ENCODE peak calls at places on chromosomes 3 and 15, in six cellular contexts. J is ovary, U is heart left ventricle, V is stomach, G is H1, K is K562. O is an unnamed sample.

GRCh38 chr15:55916666-55917409 is 76.6 kb downstream of the NEDD4 start:
- DNase-seq in G (no peak), U (no peak), K (no peak), J (no peak), V (no peak), O (no peak)

GRCh38 chr15:85771781-85772445 is 22.8 kb downstream of the KLHL25 start:
- DNase-seq in J (no peak), G (no peak), K (no peak), U (no peak), V (no peak), O (peak)

GRCh38 chr15:68739390-68740075 is 81.2 kb downstream of the ANP32A start:
- DNase-seq in G (no peak), U (no peak), K (no peak), J (no peak), V (no peak), O (no peak)

GRCh38 chr3:112734171-112734570 is 93.2 kb upstream of the CCDC80 start:
- DNase-seq in J (no peak), G (no peak), U (no peak), K (no peak), V (no peak), O (no peak)

GRCh38 chr3:13883681-13884080 is 3.8 kb upstream of the WNT7A start:
- DNase-seq in K (no peak), U (no peak), J (no peak), V (no peak), G (no peak), O (no peak)

GRCh38 chr15:63915209-63915887 is 81.6 kb upstream of the HERC1 start:
- DNase-seq in K (no peak), U (no peak), J (no peak), G (no peak), V (no peak), O (no peak)

GRCh38 chr3:190926619-190927018 is 64.1 kb upstream of the GMNC start:
- DNase-seq in J (no peak), U (no peak), G (no peak), V (no peak), K (no peak), O (no peak)

GRCh38 chr3:145698749-145699148 is 462.2 kb downstream of the PLOD2 start:
- DNase-seq in V (no peak), G (no peak), K (no peak), J (no peak), U (no peak), O (no peak)

GRCh38 chr3:114770874-114771273 is 376.2 kb downstream of the ZBTB20 start:
- DNase-seq in G (no peak), K (no peak), J (no peak), U (no peak), V (no peak), O (no peak)

GRCh38 chr15:60964527-60964926 is 264.6 kb downstream of the RORA start:
- DNase-seq in G (no peak), U (no peak), J (no peak), V (no peak), K (no peak), O (no peak)

GRCh38 chr3:73094127-73094526 is 32.7 kb downstream of the EBLN2 start:
- DNase-seq in K (peak), J (no peak), V (no peak), G (no peak), U (no peak), O (no peak)

GRCh38 chr3:13346481-13347389 is 73.4 kb downstream of the NUP210 start:
- DNase-seq in G (no peak), K (no peak), U (peak), J (no peak), V (peak), O (peak)

GRCh38 chr3:10998542-10998941 is 6.0 kb downstream of the SLC6A1 start:
- DNase-seq in K (no peak), V (no peak), U (no peak), J (no peak), G (no peak), O (no peak)

GRCh38 chr3:53044371-53045106 is 1.3 kb downstream of the SFMBT1 start:
- DNase-seq in G (no peak), J (no peak), V (peak), K (peak), U (peak), O (peak)

GRCh38 chr3:139745831-139746230 is 68.1 kb upstream of the NMNAT3 start:
- DNase-seq in K (peak), U (no peak), V (no peak), G (no peak), J (no peak), O (no peak)

GRCh38 chr3:179116816-179117215 is 31.3 kb upstream of the PIK3CA start:
- DNase-seq in J (no peak), V (no peak), G (no peak), U (no peak), K (no peak), O (no peak)

GRCh38 chr3:52779411-52780297 is 2.3 kb downstream of the ITIH1 start:
- DNase-seq in J (peak), V (peak), G (no peak), K (no peak), U (no peak), O (peak)

GRCh38 chr15:86155551-86155950 is 75.9 kb downstream of the AGBL1 start:
- DNase-seq in K (no peak), U (no peak), J (no peak), G (no peak), V (no peak), O (no peak)

GRCh38 chr3:151460240-151460639 is 621 bp downstream of the IGSF10 start:
- DNase-seq in U (no peak), G (no peak), K (no peak), J (no peak), V (no peak), O (no peak)

GRCh38 chr3:187951452-187952190 is 202.3 kb upstream of the LPP start:
- DNase-seq in G (no peak), J (no peak), K (peak), V (no peak), U (no peak), O (no peak)

GRCh38 chr3:12954891-12955650 is 113.7 kb upstream of the RPL32 start:
- DNase-seq in U (peak), V (peak), J (peak), G (no peak), K (no peak), O (peak)

GRCh38 chr3:148970311-148970710 is 21.0 kb upstream of the GYG1 start:
- DNase-seq in V (no peak), J (no peak), U (no peak), G (no peak), K (no peak), O (no peak)

GRCh38 chr15:68655686-68656437 is 77.1 kb downstream of the CORO2B start:
- DNase-seq in K (no peak), U (no peak), J (peak), V (no peak), G (no peak), O (no peak)

GRCh38 chr3:160260587-160261270 is 35.5 kb downstream of the C3orf80 start:
- DNase-seq in K (no peak), G (no peak), U (no peak), V (no peak), J (no peak), O (no peak)

GRCh38 chr15:67433495-67434099 is 87.3 kb upstream of the C15orf61 start:
- DNase-seq in V (peak), U (peak), G (peak), J (peak), K (peak), O (peak)

GRCh38 chr15:68278345-68279217 is 1.0 kb downstream of the FEM1B start:
- DNase-seq in K (peak), G (no peak), U (no peak), J (no peak), V (no peak), O (no peak)

GRCh38 chr3:2544718-2545117 is 446.1 kb downstream of the CNTN4 start:
- DNase-seq in K (no peak), V (no peak), G (no peak), J (no peak), U (no peak), O (no peak)

GRCh38 chr3:158659454-158660237 is 12.8 kb downstream of the LXN start:
- DNase-seq in G (no peak), V (peak), J (peak), U (peak), K (peak), O (peak)

GRCh38 chr3:127100459-127101410 is 92.2 kb upstream of the PRR23E start:
- DNase-seq in J (no peak), G (no peak), K (no peak), U (no peak), V (no peak), O (no peak)

GRCh38 chr3:13332158-13332557 is 88.0 kb downstream of the NUP210 start:
- DNase-seq in G (no peak), K (no peak), J (no peak), U (no peak), V (peak), O (no peak)

GRCh38 chr15:45715528-45715927 is 80.7 kb downstream of the SQOR start:
- DNase-seq in V (no peak), K (no peak), G (no peak), U (no peak), J (no peak), O (no peak)

GRCh38 chr3:98906230-98906629 is 4.7 kb upstream of the DCBLD2 start:
- DNase-seq in K (no peak), J (no peak), U (no peak), V (no peak), G (no peak), O (no peak)

GRCh38 chr3:155853214-155854146 is 747 bp downstream of the SLC33A1 start:
- DNase-seq in U (peak), J (no peak), V (peak), K (peak), G (no peak), O (peak)

GRCh38 chr3:37074178-37074577 is 80.9 kb downstream of the MLH1 start:
- DNase-seq in U (no peak), J (no peak), G (no peak), K (no peak), V (no peak), O (no peak)

GRCh38 chr15:75335313-75335704 is 554 bp upstream of the COMMD4 start:
- DNase-seq in U (no peak), J (no peak), K (no peak), G (no peak), V (no peak), O (no peak)

GRCh38 chr15:75338661-75339240 is 2.9 kb downstream of the COMMD4 start:
- DNase-seq in J (no peak), U (no peak), G (no peak), V (no peak), K (no peak), O (no peak)

GRCh38 chr15:75339531-75340240 is 3.8 kb downstream of the COMMD4 start:
- DNase-seq in G (no peak), K (no peak), U (no peak), V (no peak), J (no peak), O (peak)

GRCh38 chr15:75335705-75336355 is at the start of gene COMMD4:
- DNase-seq in G (peak), J (peak), V (peak), K (peak), U (peak), O (peak)
- TF ChIP-seq POLR2A in G (peak), J (no peak), V (no peak), K (peak), U (peak), O (peak)

DNA sequence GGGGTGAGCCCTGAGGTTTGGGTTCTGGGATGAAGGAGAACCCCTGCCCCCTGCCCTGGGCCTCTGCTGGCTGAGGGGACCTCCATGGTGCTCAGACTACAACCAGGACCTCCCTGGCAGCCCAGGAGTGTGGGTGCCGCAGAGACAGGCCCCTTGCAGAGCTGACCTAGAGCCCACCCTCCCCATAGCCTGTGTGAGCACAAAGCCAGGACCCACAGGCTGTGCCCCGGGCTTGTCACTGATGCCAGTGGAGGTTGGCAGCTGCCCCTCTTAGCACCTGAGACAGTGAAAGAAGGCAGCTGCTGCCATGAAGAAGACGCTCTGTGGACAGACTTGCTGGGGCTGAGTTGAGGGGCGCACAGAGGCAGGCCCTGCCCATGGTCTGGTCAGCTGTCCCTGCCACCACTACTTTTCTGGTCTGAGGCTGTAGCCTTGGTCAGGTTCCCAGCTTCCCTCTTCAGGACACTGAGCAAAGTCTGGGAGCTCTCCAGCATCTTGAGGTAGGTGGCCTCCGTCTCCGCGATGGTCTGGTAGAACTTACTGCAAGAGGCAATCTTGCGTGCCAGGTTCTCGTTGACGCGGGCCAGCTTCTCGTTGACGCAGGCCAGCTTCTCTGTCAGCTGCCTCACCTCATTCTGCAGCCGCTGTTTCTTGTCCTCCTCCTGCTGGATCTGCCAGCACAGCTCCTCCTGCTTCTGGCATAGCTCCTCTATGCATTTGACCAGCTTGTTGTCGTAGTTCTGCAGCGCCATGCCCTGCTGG is 23.0 kb downstream of the USP4 start:
- DNase-seq in G (no peak), K (no peak), V (no peak), J (no peak), U (no peak), O (no peak)
- TF ChIP-seq POLR2A in G (no peak), K (no peak), V (no peak), J (no peak), U (no peak), O (no peak)

DNA sequence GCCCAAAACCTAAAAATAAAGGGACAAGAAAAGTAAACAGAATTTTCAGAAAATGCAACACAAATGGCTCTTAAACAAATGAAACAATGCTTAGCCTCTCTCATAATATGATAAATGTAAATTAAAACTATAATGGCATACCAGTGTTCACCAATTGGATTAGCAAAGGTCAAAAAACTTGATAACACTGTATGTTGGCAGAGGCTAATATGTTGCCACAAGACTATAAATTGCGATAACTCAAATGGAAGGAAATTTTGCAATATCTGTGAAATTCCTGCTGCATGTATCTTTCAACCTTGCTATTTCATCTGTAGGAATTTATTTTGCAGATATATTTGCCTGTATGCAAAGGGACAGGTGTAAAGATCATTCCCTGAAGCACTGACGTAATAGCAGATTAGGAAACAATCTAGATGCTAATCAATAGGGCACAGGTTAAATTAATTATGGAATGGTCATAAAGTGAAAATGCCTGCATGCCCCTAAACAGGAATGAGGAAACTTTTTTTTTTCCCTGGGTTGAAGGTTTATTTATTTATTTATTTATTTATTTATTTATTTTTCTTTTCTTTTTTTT is 191.4 kb upstream of the EIF1B start:
- DNase-seq in J (no peak), K (no peak), U (no peak), G (no peak), V (no peak), O (no peak)
- TF ChIP-seq POLR2A in J (no peak), K (no peak), U (no peak), G (no peak), V (no peak), O (no peak)

GRCh38 chr3:50121416-50122032 is 32.8 kb downstream of the RBM5 start:
- DNase-seq in J (peak), K (peak), G (peak), U (peak), V (peak), O (peak)
- TF ChIP-seq POLR2A in J (no peak), K (peak), G (no peak), U (peak), V (no peak), O (no peak)

GRCh38 chr15:34437687-34438086 is at the start of gene GOLGA8A:
- DNase-seq in J (peak), V (peak), U (peak), K (peak), G (peak), O (peak)
- TF ChIP-seq POLR2A in J (no peak), V (no peak), U (no peak), K (peak), G (no peak), O (no peak)

DNA sequence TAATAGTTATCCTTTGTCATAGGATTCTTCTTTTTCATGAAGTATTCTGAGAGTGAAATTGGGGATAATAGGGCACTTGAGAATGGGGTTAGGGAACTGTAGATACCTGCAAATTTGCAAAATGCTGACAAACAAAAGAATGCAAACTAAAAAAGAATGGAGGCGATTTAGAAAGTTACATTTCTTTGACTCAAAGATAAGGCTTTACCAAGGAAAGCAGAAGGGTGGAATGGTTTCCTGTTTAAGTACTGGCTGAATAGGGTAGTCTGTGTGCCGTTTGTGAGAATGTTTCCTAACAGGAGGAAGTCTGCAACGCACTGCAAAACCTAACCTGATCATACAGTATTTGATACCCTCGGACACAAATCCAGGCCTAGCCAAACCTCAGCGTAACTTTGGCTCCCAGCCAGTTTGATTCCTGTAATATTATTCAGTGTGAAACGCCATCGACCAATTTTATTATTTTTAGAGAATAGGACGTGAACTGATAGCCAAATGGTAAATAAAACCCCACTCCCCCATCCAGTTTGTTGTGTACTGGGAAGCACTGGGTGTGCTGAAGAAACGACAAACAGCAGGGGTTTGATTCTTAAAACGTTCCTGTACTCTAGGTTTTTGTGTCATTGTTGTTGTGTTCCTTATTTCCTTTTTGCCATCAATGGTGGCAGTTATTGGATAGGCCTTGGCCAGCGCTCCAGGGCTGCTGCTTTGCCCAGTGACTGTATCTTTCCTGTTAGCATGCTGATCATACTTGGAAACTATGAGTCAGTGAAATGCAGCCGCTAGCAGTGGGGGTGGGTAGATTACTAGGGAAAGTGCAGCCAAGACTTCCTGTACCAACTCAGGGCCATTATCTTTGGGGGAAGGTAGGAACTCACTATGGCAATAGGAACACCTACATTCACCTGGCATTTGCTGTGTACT is 148.0 kb upstream of the TBL1XR1 start:
- DNase-seq in U (peak), J (peak), K (peak), V (peak), G (no peak), O (peak)
- TF ChIP-seq POLR2A in U (no peak), J (no peak), K (peak), V (no peak), G (no peak), O (peak)